ENCODE peak calls at places on chromosomes 12 and 14, in ten cellular contexts. N, P, W, R, S, X, Z, E, D and C are unnamed samples. For H3K36me3 and H3K9me3, the result is how much of the 10 kb centered on the place peaks cover.

GRCh38 chr14:55819610-55820304 is 239.8 kb downstream of the KTN1 start:
- DNase-seq in N (no peak), P (no peak), W (no peak), R (no peak), S (no peak), X (peak), Z (no peak), E (no peak), D (no peak), C (no peak)

GRCh38 chr14:103931422-103931821 is 3.2 kb downstream of the TDRD9 start:
- DNase-seq in N (no peak), P (no peak), W (no peak), R (no peak), S (no peak), X (no peak), Z (no peak), E (no peak), D (no peak), C (no peak)

GRCh38 chr14:72270341-72270740 is 338.1 kb downstream of the RGS6 start:
- DNase-seq in N (no peak), P (no peak), W (no peak), R (no peak), S (no peak), X (no peak), Z (no peak), E (no peak), D (no peak), C (no peak)

GRCh38 chr14:84298738-84299137 is 1231.2 kb upstream of the FLRT2 start:
- DNase-seq in N (no peak), P (no peak), W (no peak), R (no peak), S (no peak), X (no peak), Z (no peak), E (no peak), D (no peak), C (no peak)

GRCh38 chr12:57605308-57606015 is 838 bp downstream of the DTX3 start:
- DNase-seq in N (no peak), P (no peak), W (no peak), R (no peak), S (no peak), X (no peak), Z (no peak), E (no peak), D (no peak), C (no peak)

GRCh38 chr12:71441836-71442566 is 2.4 kb downstream of the LGR5 start:
- DNase-seq in N (no peak), P (no peak), W (no peak), R (no peak), S (no peak), X (no peak), Z (no peak), E (no peak), D (no peak), C (no peak)

GRCh38 chr12:2608608-2608945 is 186.2 kb upstream of the FKBP4 start:
- DNase-seq in N (no peak), P (no peak), W (no peak), R (no peak), S (no peak), X (no peak), Z (no peak), E (no peak), D (no peak), C (no peak)

GRCh38 chr12:122730215-122731014 is at the start of gene HCAR1:
- DNase-seq in N (no peak), P (peak), W (no peak), R (no peak), S (no peak), X (no peak), Z (no peak), E (no peak), D (no peak), C (peak)

GRCh38 chr12:40889329-40889728 is 197.1 kb downstream of the CNTN1 start:
- DNase-seq in N (no peak), P (no peak), W (no peak), R (no peak), S (no peak), X (no peak), Z (no peak), E (no peak), D (no peak), C (no peak)

GRCh38 chr14:69358233-69358963 is 39.7 kb downstream of the ERH start:
- DNase-seq in N (no peak), P (no peak), W (no peak), R (no peak), S (no peak), X (no peak), Z (no peak), E (no peak), D (no peak), C (no peak)

GRCh38 chr14:74571901-74572828 is 39.9 kb downstream of the LTBP2 start:
- DNase-seq in N (peak), P (peak), W (no peak), R (peak), S (no peak), X (no peak), Z (peak), E (no peak), D (no peak), C (peak)

GRCh38 chr14:91230363-91231035 is 14.0 kb downstream of the GPR68 start:
- DNase-seq in N (no peak), P (no peak), W (no peak), R (no peak), S (no peak), X (no peak), Z (no peak), E (no peak), D (no peak), C (no peak)

DNA sequence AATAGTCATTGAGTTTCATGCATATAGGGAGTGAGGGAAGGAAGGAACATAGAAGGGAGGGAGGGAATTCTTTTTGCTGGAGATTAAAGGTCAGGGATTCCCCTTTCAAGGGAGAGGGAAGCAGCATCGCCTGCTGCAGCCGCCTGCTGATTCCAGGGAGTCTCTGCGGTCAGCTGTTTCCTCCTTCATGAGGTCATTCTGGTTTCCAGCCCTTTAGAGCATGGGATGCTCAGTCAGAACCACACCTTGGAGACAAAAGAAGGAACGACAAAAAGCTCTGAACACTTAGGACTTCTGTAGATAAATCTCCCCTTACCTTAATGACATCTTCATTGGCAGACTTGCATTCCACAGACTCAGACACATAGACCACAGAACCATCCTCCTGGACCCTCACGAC is 923.0 kb upstream of the TMEM132C start:
- DNase-seq in N (no peak), P (no peak), W (no peak), R (no peak), S (no peak), X (no peak), Z (no peak), E (no peak), D (no peak), C (no peak)
- TF ChIP-seq POLR2A in N (no peak), P (no peak), W (no peak), R (no peak), S (no peak), X (no peak), Z (no peak), E (no peak), D (no peak), C (no peak)

DNA sequence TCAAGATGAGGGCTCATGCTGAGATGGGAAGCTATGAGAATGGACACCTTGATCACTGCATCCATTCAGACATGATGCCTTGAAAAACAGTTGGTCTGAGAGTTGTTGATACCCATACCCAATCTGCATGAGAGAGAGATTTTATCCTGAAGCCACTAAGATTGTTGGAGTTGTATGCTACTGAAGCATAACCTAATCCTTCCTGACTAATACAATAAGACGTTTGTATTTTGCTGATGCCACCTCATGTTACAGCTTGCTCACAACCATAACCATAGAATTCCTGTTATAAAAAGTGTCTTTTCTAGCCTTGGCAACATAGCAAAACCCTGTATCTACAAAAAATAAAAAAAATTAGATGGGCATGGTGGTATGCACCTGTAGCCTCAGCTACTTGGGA is 12.7 kb upstream of the SERPINA1 start:
- DNase-seq in N (no peak), P (no peak), W (no peak), R (no peak), S (no peak), X (no peak), Z (no peak), E (no peak), D (no peak), C (no peak)
- H3K36me3 ChIP-seq in N (under half), P (under half), W (under half), R (under half), S (under half), X (under half), Z (under half), E (under half), D (under half), C (under half)

GRCh38 chr14:78175412-78175811 is 5.2 kb downstream of the NRXN3 start:
- DNase-seq in N (no peak), P (no peak), W (no peak), R (no peak), S (no peak), X (no peak), Z (no peak), E (no peak), D (no peak), C (no peak)
- H3K9me3 ChIP-seq in N (under half), P (under half), W (under half), R (under half), S (under half), X (under half), Z (under half), E (under half), D (under half), C (under half)

GRCh38 chr12:53048033-53048779 is 1.7 kb upstream of the TNS2 start:
- DNase-seq in N (peak), P (peak), W (peak), R (peak), S (no peak), X (no peak), Z (no peak), E (no peak), D (peak), C (peak)
- TF ChIP-seq POLR2A in N (no peak), P (no peak), W (no peak), R (no peak), S (no peak), X (no peak), Z (peak), E (no peak), D (peak), C (no peak)

GRCh38 chr12:109731231-109731731 is 17.7 kb downstream of the FAM222A start:
- DNase-seq in N (no peak), P (no peak), W (no peak), R (no peak), S (no peak), X (no peak), Z (no peak), E (peak), D (peak), C (peak)
- H3K36me3 ChIP-seq in N (under half), P (under half), W (under half), R (under half), S (under half), X (under half), Z (under half), E (under half), D (under half), C (under half)

GRCh38 chr12:132941336-132941954 is 14.7 kb downstream of the ZNF605 start:
- DNase-seq in N (no peak), P (no peak), W (no peak), R (no peak), S (no peak), X (no peak), Z (no peak), E (no peak), D (no peak), C (no peak)

GRCh38 chr12:132937476-132937875 is 18.6 kb downstream of the ZNF605 start:
- DNase-seq in N (no peak), P (no peak), W (no peak), R (no peak), S (no peak), X (no peak), Z (no peak), E (no peak), D (no peak), C (no peak)

GRCh38 chr12:132940071-132940719 is 15.9 kb downstream of the ZNF605 start:
- DNase-seq in N (no peak), P (no peak), W (no peak), R (no peak), S (no peak), X (no peak), Z (no peak), E (no peak), D (no peak), C (no peak)

DNA sequence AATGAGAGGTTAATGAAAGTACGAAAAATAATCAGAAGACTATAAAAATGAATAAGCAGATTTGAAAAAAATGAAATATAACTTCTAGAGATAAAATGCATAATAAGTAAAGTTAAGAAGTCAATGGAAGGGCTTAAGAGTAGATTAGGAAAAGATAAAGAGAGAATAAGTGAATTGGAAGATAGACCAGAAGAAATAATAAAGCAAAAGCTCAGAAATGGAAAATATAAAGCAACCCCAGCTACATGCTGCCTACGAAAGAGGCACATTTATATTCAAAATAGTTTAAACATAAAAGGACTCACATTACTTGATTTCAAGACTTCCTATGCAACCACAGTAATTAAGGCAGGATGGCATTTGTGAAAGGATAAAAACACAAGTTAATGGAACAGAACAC is 19.9 kb downstream of the ZNF605 start:
- DNase-seq in N (no peak), P (no peak), W (no peak), R (no peak), S (no peak), X (no peak), Z (no peak), E (no peak), D (no peak), C (no peak)
- H3K9me3 ChIP-seq in N (under half), P (under half), W (under half), R (under half), S (under half), X (under half), Z (under half), E (under half), D (under half), C (half or more)